ENCODE peak calls at places on chromosomes 2 and 18, in eight cellular contexts. C is CD8-positive, alpha-beta T cell; F is keratinocyte; N is A549; Q is heart right ventricle; P is PC-3; T is left lung; J is stomach. M is an unnamed sample.

GRCh38 chr18:44458777-44459176 is 221.9 kb upstream of the SETBP1 start:
- DNase-seq in C (no peak), F (peak; percentile 41), N (no peak), Q (no peak), P (peak; percentile 37), T (no peak), J (no peak), M (no peak)

GRCh38 chr2:215657844-215658243 is 222.0 kb upstream of the FN1 start:
- DNase-seq in C (no peak), F (no peak), N (peak; percentile 40), Q (no peak), P (peak; percentile 87), T (no peak), J (no peak), M (no peak)

GRCh38 chr2:212646698-212647097 is 108.1 kb upstream of the ERBB4 start:
- DNase-seq in C (no peak), F (peak; percentile 61), N (no peak), Q (no peak), P (peak; percentile 94), T (no peak), J (no peak), M (no peak)

GRCh38 chr2:203809084-203809521 is 58.5 kb upstream of the CTLA4 start:
- DNase-seq in C (no peak), F (no peak), N (no peak), Q (no peak), P (no peak), T (no peak), J (no peak), M (no peak)

GRCh38 chr18:9413586-9413985 is 61.7 kb upstream of the RALBP1 start:
- DNase-seq in C (no peak), F (no peak), N (peak; percentile 22), Q (no peak), P (no peak), T (no peak), J (no peak), M (no peak)

GRCh38 chr18:58158008-58158407 is 114.0 kb downstream of the NEDD4L start:
- DNase-seq in C (no peak), F (no peak), N (no peak), Q (no peak), P (no peak), T (no peak), J (no peak), M (no peak)

GRCh38 chr18:61141691-61142090 is 191.5 kb upstream of the CDH20 start:
- DNase-seq in C (no peak), F (no peak), N (no peak), Q (no peak), P (no peak), T (no peak), J (no peak), M (no peak)

GRCh38 chr2:8249191-8249590 is 432.7 kb upstream of the ID2 start:
- DNase-seq in C (no peak), F (no peak), N (no peak), Q (peak; percentile 33), P (no peak), T (no peak), J (no peak), M (no peak)

GRCh38 chr18:51540562-51540961 is 343.1 kb upstream of the MEX3C start:
- DNase-seq in C (no peak), F (no peak), N (no peak), Q (no peak), P (no peak), T (no peak), J (no peak), M (no peak)

GRCh38 chr2:218081063-218081462 is 12.0 kb downstream of the RUFY4 start:
- DNase-seq in C (no peak), F (no peak), N (no peak), Q (no peak), P (no peak), T (peak; percentile 28), J (no peak), M (no peak)

GRCh38 chr2:216741223-216741593 is 45.9 kb upstream of the IGFBP5 start:
- DNase-seq in C (no peak), F (no peak), N (no peak), Q (no peak), P (no peak), T (no peak), J (no peak), M (no peak)

GRCh38 chr2:217379807-217380206 is 519.9 kb upstream of the TNP1 start:
- DNase-seq in C (no peak), F (no peak), N (no peak), Q (no peak), P (no peak), T (no peak), J (no peak), M (no peak)

GRCh38 chr2:112059671-112060070 is 4.6 kb downstream of the TMEM87B start:
- DNase-seq in C (no peak), F (no peak), N (no peak), Q (no peak), P (no peak), T (no peak), J (no peak), M (no peak)

GRCh38 chr18:13487237-13487636 is 239.1 kb downstream of the FAM210A start:
- DNase-seq in C (no peak), F (no peak), N (no peak), Q (no peak), P (no peak), T (no peak), J (no peak), M (no peak)

GRCh38 chr2:187989925-187990623 is 301.6 kb upstream of the GULP1 start:
- DNase-seq in C (no peak), F (no peak), N (no peak), Q (no peak), P (peak; percentile 33), T (no peak), J (no peak), M (no peak)

GRCh38 chr2:18119883-18120282 is 241.4 kb downstream of the KCNS3 start:
- DNase-seq in C (no peak), F (no peak), N (no peak), Q (no peak), P (no peak), T (no peak), J (no peak), M (no peak)

GRCh38 chr2:126658910-126659613 is 3.1 kb downstream of the GYPC start:
- DNase-seq in C (peak; percentile 36), F (no peak), N (no peak), Q (peak; percentile 70), P (no peak), T (peak; percentile 83), J (peak; percentile 54), M (no peak)

GRCh38 chr2:32564417-32565035 is 63.3 kb upstream of the TTC27 start:
- DNase-seq in C (no peak), F (no peak), N (no peak), Q (no peak), P (no peak), T (no peak), J (no peak), M (no peak)

GRCh38 chr18:39460136-39460535 is 1894.5 kb upstream of the CELF4 start:
- DNase-seq in C (no peak), F (no peak), N (no peak), Q (no peak), P (no peak), T (no peak), J (no peak), M (no peak)

GRCh38 chr2:15730545-15731212 is 139.0 kb downstream of the DDX1 start:
- DNase-seq in C (no peak), F (peak; percentile 73), N (peak; percentile 91), Q (peak; percentile 95), P (peak; percentile 93), T (peak; percentile 91), J (peak; percentile 94), M (peak; percentile 68)

GRCh38 chr2:17878222-17879136 is at the start of gene KCNS3:
- DNase-seq in C (no peak), F (no peak), N (peak; percentile 23), Q (peak; percentile 57), P (peak; percentile 52), T (peak; percentile 44), J (peak; percentile 60), M (peak; percentile 52)

GRCh38 chr2:125386074-125386473 is 1269.9 kb upstream of the GYPC start:
- DNase-seq in C (no peak), F (no peak), N (peak; percentile 1), Q (no peak), P (no peak), T (no peak), J (no peak), M (no peak)
- H3K27ac ChIP-seq in C (no peak overlapping the region), F (no peak overlapping the region), N (no peak overlapping the region), Q (no peak overlapping the region), P (no peak overlapping the region), T (no peak overlapping the region), J (no peak overlapping the region), M (no peak overlapping the region)

GRCh38 chr2:230067990-230068657 is 600 bp downstream of the SLC16A14 start:
- DNase-seq in C (peak; percentile 21), F (no peak), N (peak; percentile 51), Q (peak; percentile 62), P (peak; percentile 52), T (peak; percentile 59), J (peak; percentile 52), M (peak; percentile 44)
- TF ChIP-seq CTCF in C (peak; percentile 8), F (peak; percentile 14), N (no peak), Q (no peak), P (peak; percentile 19), T (peak; percentile 27), J (no peak), M (no peak)

DNA sequence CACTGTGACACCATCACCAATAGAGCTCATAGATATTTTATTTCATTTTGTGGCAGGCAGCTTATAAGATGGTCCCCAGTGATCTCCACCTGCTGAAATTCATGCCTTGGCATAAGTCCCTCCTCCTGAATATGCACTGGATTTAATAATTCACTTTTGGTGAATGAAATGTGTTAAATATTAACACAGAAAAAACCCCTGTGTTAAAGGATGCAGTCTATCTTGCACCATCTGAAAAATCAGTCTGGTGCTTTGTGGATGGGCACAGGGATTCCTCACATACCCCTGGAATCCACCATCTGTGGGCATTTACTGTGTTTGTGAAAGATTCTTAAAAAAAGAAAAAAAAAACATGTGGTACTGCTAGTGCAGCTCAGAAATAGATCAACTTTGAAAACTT is 26.1 kb upstream of the WIPF1 start:
- DNase-seq in C (no peak), F (no peak), N (no peak), Q (no peak), P (no peak), T (no peak), J (no peak), M (no peak)
- H3K27ac ChIP-seq in C (no peak overlapping the region), F (no peak overlapping the region), N (no peak overlapping the region), Q (no peak overlapping the region), P (no peak overlapping the region), T (no peak overlapping the region), J (no peak overlapping the region), M (no peak overlapping the region)

DNA sequence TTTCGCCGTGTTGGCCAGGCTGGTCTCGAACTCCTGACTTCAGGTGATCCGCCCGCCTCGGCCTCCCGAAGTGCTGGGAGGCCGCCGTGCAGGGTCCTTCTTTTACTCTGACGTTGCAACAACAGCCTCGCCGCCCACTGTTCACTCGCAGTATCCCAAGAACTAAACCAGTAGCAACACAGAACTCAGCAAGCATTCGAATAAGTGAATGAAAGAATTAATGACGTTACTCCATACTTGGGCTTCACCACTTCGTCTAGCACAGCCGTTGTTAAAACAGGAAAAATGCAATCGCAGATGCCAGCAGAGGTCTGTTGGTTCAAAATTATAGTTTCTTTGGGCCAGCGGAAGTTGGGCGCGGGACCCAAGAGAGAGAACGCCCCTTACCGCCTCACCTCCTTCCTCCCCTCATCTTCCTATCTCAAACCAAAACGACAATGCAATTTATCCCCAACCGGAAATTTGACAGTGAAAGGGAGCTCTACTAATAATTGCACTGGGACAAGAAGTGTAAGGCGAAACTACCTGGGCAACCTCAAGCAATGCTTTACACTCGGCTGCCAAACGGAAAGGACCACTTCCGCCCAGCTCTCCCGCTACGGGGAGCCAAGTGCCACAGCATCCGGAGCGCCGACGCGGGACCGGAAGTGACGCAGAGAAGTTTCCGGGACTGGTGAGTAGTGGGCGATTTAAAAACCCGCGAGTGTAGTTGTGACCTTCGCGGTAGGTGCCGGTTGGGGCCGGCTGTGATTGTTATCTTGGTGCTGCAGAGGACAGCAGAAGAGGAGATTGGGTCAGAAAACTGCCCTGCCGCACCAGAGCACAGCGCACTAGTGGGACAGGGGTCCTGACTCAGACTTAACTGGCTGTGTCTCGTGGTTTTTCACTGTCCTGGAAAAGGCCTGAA is at the start of the genes NIF3L1 and PPIL3:
- DNase-seq in C (peak; percentile 96), F (peak; percentile 69), N (peak; percentile 99), Q (peak; percentile 94), P (peak; percentile 99), T (peak; percentile 97), J (peak; percentile 97), M (peak; percentile 94)
- TF ChIP-seq CTCF in C (no peak), F (no peak), N (no peak), Q (no peak), P (no peak), T (no peak), J (no peak), M (peak; percentile 2)

M was measured in prostate gland.